ENCODE peak calls at places on chromosomes 11 and 22, in six cellular contexts. M is PC-3, I is sigmoid colon, H is heart left ventricle, O is heart right ventricle, T is K562. D is an unnamed sample.

GRCh38 chr11:96827164-96827563 is 437.4 kb downstream of the JRKL start:
- DNase-seq in H (peak; percentile 10), I (no peak), O (no peak), T (no peak), M (peak; percentile 12), D (peak; percentile 50)

GRCh38 chr22:26527167-26527566 is 14.9 kb upstream of the TFIP11 start:
- DNase-seq in H (no peak), T (no peak), I (no peak), M (no peak), O (no peak), D (peak; percentile 14)

GRCh38 chr11:5507586-5508305 is 2.0 kb downstream of the UBQLN3 start:
- DNase-seq in O (no peak), M (no peak), H (no peak), T (no peak), I (no peak), D (peak; percentile 83)

GRCh38 chr11:69249641-69250502 is 44.1 kb upstream of the MYEOV start:
- DNase-seq in H (no peak), I (peak; percentile 52), T (no peak), M (peak; percentile 12), O (no peak), D (no peak)

GRCh38 chr11:115083129-115083823 is 404.9 kb downstream of the NXPE2 start:
- DNase-seq in H (no peak), T (no peak), O (no peak), M (no peak), I (no peak), D (no peak)

GRCh38 chr11:21364866-21365624 is 695.7 kb downstream of the NELL1 start:
- DNase-seq in I (no peak), O (no peak), T (no peak), M (no peak), H (no peak), D (no peak)

GRCh38 chr11:15770798-15771414 is 585.4 kb downstream of the SOX6 start:
- DNase-seq in I (no peak), H (peak; percentile 33), O (peak; percentile 52), M (no peak), T (peak; percentile 44), D (peak; percentile 54)

GRCh38 chr22:26656896-26657851 is at the start of gene MIAT:
- DNase-seq in H (no peak), M (no peak), I (no peak), T (peak; percentile 50), O (no peak), D (peak; percentile 34)

GRCh38 chr11:21180194-21180593 is 510.8 kb downstream of the NELL1 start:
- DNase-seq in I (no peak), M (no peak), T (no peak), H (no peak), O (no peak), D (no peak)

GRCh38 chr22:40628354-40629042 is 8.0 kb downstream of the MRTFA start:
- DNase-seq in I (no peak), O (no peak), T (no peak), H (no peak), M (peak; percentile 53), D (no peak)

GRCh38 chr22:37090920-37091688 is 18.4 kb downstream of the TMPRSS6 start:
- DNase-seq in M (no peak), T (no peak), I (no peak), O (no peak), H (no peak), D (no peak)

GRCh38 chr11:32343325-32344008 is 91.9 kb downstream of the WT1 start:
- DNase-seq in O (no peak), M (no peak), I (no peak), H (no peak), T (no peak), D (no peak)

GRCh38 chr11:104771782-104772181 is 126.5 kb downstream of the CASP12 start:
- DNase-seq in T (no peak), M (peak; percentile 85), I (no peak), H (no peak), O (no peak), D (no peak)

GRCh38 chr11:1399386-1400167 is 9.8 kb downstream of the BRSK2 start:
- DNase-seq in H (no peak), M (no peak), I (no peak), O (no peak), T (no peak), D (no peak)

GRCh38 chr11:31987118-31988005 is 103.5 kb upstream of the RCN1 start:
- DNase-seq in H (no peak), M (no peak), I (no peak), T (no peak), O (no peak), D (peak; percentile 37)

GRCh38 chr22:21032843-21033688 is 705 bp upstream of the SLC7A4 start:
- DNase-seq in M (no peak), T (no peak), H (no peak), O (no peak), I (no peak), D (no peak)

GRCh38 chr22:28948404-28948803 is 65.0 kb downstream of the ZNRF3 start:
- DNase-seq in I (no peak), O (no peak), H (no peak), M (no peak), T (no peak), D (no peak)

GRCh38 chr11:10387209-10388083 is 67.6 kb upstream of the AMPD3 start:
- DNase-seq in T (no peak), I (peak; percentile 93), H (no peak), O (no peak), M (peak; percentile 53), D (no peak)

GRCh38 chr11:1236316-1237127 is 13.7 kb downstream of the MUC5B start:
- DNase-seq in I (peak; percentile 53), H (no peak), O (no peak), M (no peak), T (no peak), D (no peak)

GRCh38 chr11:40293655-40294342 is 1165.7 kb downstream of the LRRC4C start:
- DNase-seq in T (peak; percentile 63), O (peak; percentile 35), H (peak; percentile 33), M (peak; percentile 72), I (peak; percentile 80), D (peak; percentile 27)

GRCh38 chr11:12901272-12901671 is 107.8 kb upstream of the RASSF10 start:
- DNase-seq in I (no peak), O (no peak), M (no peak), H (no peak), T (no peak), D (no peak)

GRCh38 chr11:86360775-86361395 is 13.8 kb upstream of the CCDC81 start:
- DNase-seq in O (no peak), T (no peak), H (no peak), M (peak; percentile 62), I (no peak), D (no peak)

GRCh38 chr11:37184371-37184770 is 586.3 kb upstream of the RAG2 start:
- DNase-seq in T (no peak), I (no peak), M (no peak), H (no peak), O (no peak), D (no peak)

GRCh38 chr11:2792376-2793250 is 92.8 kb upstream of the KCNQ1OT1 start:
- DNase-seq in H (peak; percentile 7), T (no peak), O (no peak), I (peak; percentile 60), M (peak; percentile 35), D (peak; percentile 3)
- H3K27ac ChIP-seq in H (no peak overlapping the region), T (no peak overlapping the region), O (no peak overlapping the region), I (peak overlapping the region; percentile 58), M (no peak overlapping the region), D (no peak overlapping the region)

GRCh38 chr11:64875369-64876225 is 2.8 kb downstream of the EHD1 start:
- DNase-seq in I (no peak), M (no peak), T (no peak), H (no peak), O (no peak), D (no peak)

GRCh38 chr11:64872790-64873488 is 5.5 kb downstream of the EHD1 start:
- DNase-seq in T (no peak), O (no peak), M (no peak), I (no peak), H (no peak), D (no peak)

GRCh38 chr11:64876226-64876750 is 2.1 kb downstream of the EHD1 start:
- DNase-seq in H (no peak), M (no peak), O (no peak), I (no peak), T (no peak), D (no peak)

GRCh38 chr11:64874841-64875240 is 3.6 kb downstream of the EHD1 start:
- DNase-seq in M (no peak), O (no peak), I (no peak), T (no peak), H (no peak), D (no peak)

DNA sequence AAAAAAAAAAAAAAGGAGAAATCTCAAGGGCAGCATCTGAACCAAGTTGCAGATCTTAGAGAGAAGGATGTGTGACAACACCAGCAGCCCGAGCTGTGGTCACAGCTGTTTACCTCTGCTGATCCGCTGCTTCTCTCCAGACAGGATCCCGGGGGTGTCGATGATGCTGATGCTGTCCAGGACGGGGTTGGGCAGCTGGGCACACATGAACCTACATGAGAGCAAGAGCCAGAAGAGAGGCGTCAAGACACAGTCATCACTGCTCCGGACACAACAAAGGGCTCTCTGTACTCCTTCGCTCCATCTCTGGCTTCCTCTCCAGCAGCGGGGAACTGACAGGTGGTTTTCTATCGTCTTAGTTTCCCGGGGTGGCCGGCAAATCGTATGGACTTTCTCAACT is 4.1 kb downstream of the EHD1 start:
- DNase-seq in T (no peak), I (no peak), H (no peak), M (no peak), O (no peak), D (no peak)
- H3K4me3 ChIP-seq in T (no peak overlapping the region), I (no peak overlapping the region), H (peak overlapping the region; percentile 85), M (no peak overlapping the region), O (peak overlapping the region; percentile 95), D (no peak overlapping the region)

GRCh38 chr11:102323542-102324261 is 6.4 kb downstream of the BIRC3 start:
- DNase-seq in T (no peak), M (peak; percentile 71), H (no peak), O (no peak), I (no peak), D (no peak)
- H3K36me3 ChIP-seq in T (no peaks in the 10 kb centered on the region), M (no peaks in the 10 kb centered on the region), H (no peaks in the 10 kb centered on the region), O (peaks cover 35% of the 10 kb centered on the region), I (peaks cover 5% of the 10 kb centered on the region), D (no peaks in the 10 kb centered on the region)

GRCh38 chr22:23113847-23114720 is 27.7 kb downstream of the RSPH14 start:
- DNase-seq in O (no peak), M (no peak), I (no peak), T (peak; percentile 56), H (no peak), D (no peak)
- H3K27ac ChIP-seq in O (no peak overlapping the region), M (no peak overlapping the region), I (no peak overlapping the region), T (no peak overlapping the region), H (no peak overlapping the region), D (no peak overlapping the region)

D was measured in WERI-Rb-1.